ENCODE peak calls at places on chromosomes 2 and 18, in ten cellular contexts. S is HS-27A; C is upper lobe of right lung; T is activated naive CD4-positive, alpha-beta T cell; D is GM13977; N is HuH-7.5; E is neural crest cell; K is left lung; J is GM23248; U is Right ventricle myocardium superior. V is an unnamed sample.
A peak's percentile ranks its signal among the peaks of the same experiment; 100 is the strongest.

GRCh38 chr2:86518498-86518897 is 44.7 kb downstream of the CHMP3 start:
- DNase-seq in N (no peak), K (no peak), J (peak; percentile 38), C (no peak), T (no peak), U (no peak), E (no peak), S (no peak), D (no peak), V (no peak)

GRCh38 chr2:145752091-145752806 is 1232.3 kb upstream of the ZEB2 start:
- DNase-seq in D (peak; percentile 22), C (peak; percentile 57), E (peak; percentile 3), T (no peak), J (peak; percentile 86), S (peak; percentile 64), K (peak; percentile 23), N (peak; percentile 18), U (peak; percentile 41), V (no peak)

GRCh38 chr18:8478166-8478967 is 130.9 kb upstream of the RAB12 start:
- DNase-seq in K (peak; percentile 83), D (peak; percentile 79), J (peak; percentile 64), E (peak; percentile 84), T (no peak), U (peak; percentile 58), C (peak; percentile 81), N (peak; percentile 65), S (peak; percentile 26), V (peak; percentile 48)

GRCh38 chr2:168993538-168993937 is 37.6 kb downstream of the ABCB11 start:
- DNase-seq in U (no peak), K (no peak), J (no peak), N (no peak), T (no peak), E (no peak), S (no peak), C (no peak), D (no peak), V (no peak)

GRCh38 chr2:215684448-215685217 is 248.8 kb upstream of the FN1 start:
- DNase-seq in S (no peak), E (no peak), C (no peak), N (no peak), U (no peak), J (peak; percentile 86), T (no peak), K (no peak), D (no peak), V (no peak)

GRCh38 chr2:239609162-239609561 is 208.3 kb upstream of the HDAC4 start:
- DNase-seq in N (no peak), J (no peak), C (no peak), U (no peak), E (no peak), K (no peak), D (no peak), T (no peak), S (no peak), V (no peak)

GRCh38 chr2:231244382-231245252 is 46.2 kb downstream of the ARMC9 start:
- DNase-seq in T (no peak), J (no peak), C (no peak), K (no peak), D (no peak), U (no peak), N (no peak), S (no peak), E (no peak), V (no peak)

GRCh38 chr18:7577706-7578105 is 10.6 kb downstream of the PTPRM start:
- DNase-seq in K (no peak), N (no peak), E (no peak), D (no peak), C (no peak), U (no peak), S (peak; percentile 88), J (peak; percentile 68), T (no peak), V (no peak)

GRCh38 chr2:237727363-237727762 is 71.2 kb upstream of the RBM44 start:
- DNase-seq in D (no peak), C (no peak), N (no peak), K (peak; percentile 67), J (peak; percentile 66), E (no peak), T (no peak), U (no peak), S (no peak), V (no peak)

GRCh38 chr18:267380-267687 is 513 bp downstream of the THOC1 start:
- DNase-seq in N (no peak), E (no peak), K (no peak), T (no peak), S (peak; percentile 20), C (no peak), D (no peak), J (no peak), U (no peak), V (no peak)

GRCh38 chr2:231810905-231811304 is 24.7 kb downstream of the COPS7B start:
- DNase-seq in C (no peak), K (no peak), D (no peak), N (no peak), E (no peak), J (peak; percentile 80), S (peak; percentile 7), U (no peak), T (no peak), V (no peak)

GRCh38 chr2:233817305-233817980 is 36.9 kb downstream of the HJURP start:
- DNase-seq in U (no peak), C (peak; percentile 35), N (no peak), K (no peak), S (no peak), J (peak; percentile 35), T (no peak), D (no peak), E (no peak), V (no peak)

GRCh38 chr2:37377187-37377532 is 32.7 kb downstream of the QPCT start:
- DNase-seq in N (no peak), E (no peak), U (no peak), C (no peak), D (no peak), J (peak; percentile 83), T (no peak), K (no peak), S (no peak), V (no peak)

GRCh38 chr18:75249672-75250470 is 39.3 kb downstream of the TSHZ1 start:
- DNase-seq in U (no peak), C (no peak), K (peak; percentile 78), J (no peak), S (no peak), N (no peak), T (no peak), E (no peak), D (no peak), V (no peak)

GRCh38 chr2:240230424-240230945 is 90.0 kb upstream of the OTOS start:
- DNase-seq in J (no peak), N (no peak), T (no peak), E (no peak), K (no peak), D (no peak), U (no peak), C (no peak), S (no peak), V (no peak)

GRCh38 chr2:7272180-7272579 is 355.0 kb downstream of the RNF144A start:
- DNase-seq in U (no peak), N (no peak), T (no peak), D (no peak), E (no peak), C (no peak), S (no peak), K (no peak), J (peak; percentile 86), V (no peak)

GRCh38 chr2:237059155-237059875 is 26.4 kb upstream of the COPS8 start:
- DNase-seq in T (no peak), S (no peak), E (no peak), J (no peak), U (no peak), K (no peak), D (peak; percentile 75), C (no peak), N (no peak), V (peak; percentile 37)

GRCh38 chr2:66803651-66804050 is 368.7 kb downstream of the MEIS1 start:
- DNase-seq in K (no peak), D (no peak), U (no peak), E (no peak), J (peak; percentile 5), T (no peak), C (no peak), S (no peak), N (no peak), V (no peak)

GRCh38 chr2:85584857-85585780 is 888 bp downstream of the VAMP5 start:
- DNase-seq in J (peak; percentile 82), K (no peak), C (no peak), S (peak; percentile 72), N (peak; percentile 89), D (peak; percentile 56), U (no peak), T (no peak), E (no peak), V (no peak)

GRCh38 chr2:37869756-37870155 is 55.3 kb upstream of the RMDN2 start:
- DNase-seq in E (no peak), D (no peak), K (no peak), N (no peak), J (peak; percentile 92), U (no peak), C (no peak), S (no peak), T (no peak), V (no peak)

GRCh38 chr18:46712406-46712805 is 44.4 kb downstream of the ST8SIA5 start:
- DNase-seq in K (no peak), U (no peak), J (peak; percentile 95), T (no peak), S (no peak), D (no peak), E (no peak), N (no peak), C (no peak), V (no peak)

GRCh38 chr2:190407246-190407661 is 901 bp upstream of the MFSD6 start:
- DNase-seq in E (no peak), S (no peak), N (no peak), D (no peak), K (no peak), J (no peak), C (no peak), T (no peak), U (no peak), V (no peak)

GRCh38 chr2:96913398-96914202 is 43.7 kb upstream of the SEMA4C start:
- DNase-seq in S (no peak), U (no peak), C (no peak), J (no peak), D (no peak), T (no peak), N (no peak), E (no peak), K (no peak), V (peak; percentile 26)

GRCh38 chr2:197135806-197136205 is 174.8 kb downstream of the ANKRD44 start:
- DNase-seq in J (no peak), K (no peak), T (no peak), E (no peak), D (no peak), C (no peak), U (no peak), S (no peak), N (no peak), V (no peak)

GRCh38 chr2:164913640-164914346 is 41.5 kb downstream of the SLC38A11 start:
- DNase-seq in T (no peak), U (no peak), K (no peak), S (no peak), N (no peak), J (peak; percentile 56), D (no peak), C (no peak), E (no peak), V (no peak)

GRCh38 chr2:237254369-237254861 is 159.5 kb downstream of the COL6A3 start:
- DNase-seq in S (no peak), E (no peak), T (no peak), D (no peak), N (no peak), J (peak; percentile 68), C (no peak), K (no peak), U (no peak), V (no peak)

GRCh38 chr2:19545507-19545906 is 187.1 kb upstream of the OSR1 start:
- DNase-seq in U (no peak), E (no peak), T (no peak), N (no peak), C (no peak), J (no peak), D (no peak), K (no peak), S (no peak), V (no peak)

GRCh38 chr18:55433688-55434087 is 154.3 kb downstream of the TCF4 start:
- DNase-seq in S (no peak), D (no peak), K (no peak), C (no peak), J (no peak), E (no peak), T (no peak), U (no peak), N (no peak), V (no peak)

V was measured in GM18507.